ENCODE peak calls at places on chromosomes 16 and 17, in six cellular contexts. I is stimulated activated CD4-positive, alpha-beta T cell treated with anti-CD3 and anti-CD28 coated beads, Interleukin-1b, Interleukin-23, amount 100 ng/mL, for 48 hours; B is epithelial cell of proximal tubule; A is fibroblast of the conjunctiva; W is EH; X is GM18507. O is an unnamed sample.

GRCh38 chr16:3881499-3881995 is 1.0 kb upstream of the CREBBP start:
- DNase-seq in A (no peak), W (no peak), I (peak; percentile 19), B (no peak), X (no peak), O (no peak)

GRCh38 chr16:35639233-35640205 is 2180.1 kb downstream of the TP53TG3F start:
- DNase-seq in W (no peak), B (no peak), X (no peak), A (no peak), I (no peak), O (no peak)

GRCh38 chr16:50702725-50703124 is 9.3 kb downstream of the NOD2 start:
- DNase-seq in A (no peak), B (no peak), I (no peak), W (no peak), X (no peak), O (no peak)

GRCh38 chr17:73356561-73357170 is 44.9 kb upstream of the CDC42EP4 start:
- DNase-seq in X (no peak), B (no peak), A (no peak), W (no peak), I (no peak), O (no peak)

GRCh38 chr17:42774066-42774750 is 959 bp downstream of the VPS25 start:
- DNase-seq in I (no peak), A (no peak), B (no peak), X (no peak), W (peak; percentile 77), O (no peak)

GRCh38 chr17:53101706-53102105 is 721.0 kb upstream of the KIF2B start:
- DNase-seq in I (no peak), X (no peak), W (no peak), A (no peak), B (no peak), O (no peak)

GRCh38 chr17:61562287-61562686 is 28.7 kb downstream of the NACA2 start:
- DNase-seq in B (no peak), A (no peak), X (no peak), W (no peak), I (no peak), O (no peak)

GRCh38 chr16:57652695-57653471 is 15.2 kb upstream of the ADGRG3 start:
- DNase-seq in A (no peak), I (no peak), B (no peak), X (no peak), W (no peak), O (no peak)

GRCh38 chr17:80070375-80071115 is 30.8 kb upstream of the GAA start:
- DNase-seq in A (no peak), B (no peak), I (no peak), X (no peak), W (no peak), O (no peak)

GRCh38 chr17:21214777-21215541 is 998 bp upstream of the TMEM11 start:
- DNase-seq in I (no peak), W (peak; percentile 50), A (no peak), X (no peak), B (no peak), O (no peak)

GRCh38 chr16:88533381-88533831 is 36.8 kb upstream of the ZC3H18 start:
- DNase-seq in A (no peak), I (no peak), X (no peak), W (peak; percentile 56), B (no peak), O (no peak)

GRCh38 chr16:59988591-59988990 is 1254.5 kb upstream of the GOT2 start:
- DNase-seq in X (no peak), W (no peak), I (no peak), B (no peak), A (no peak), O (no peak)

GRCh38 chr16:48383877-48384304 is 1.3 kb downstream of the SIAH1 start:
- DNase-seq in A (no peak), I (no peak), X (no peak), W (no peak), B (no peak), O (no peak)

GRCh38 chr17:3512512-3513171 is 36.8 kb downstream of the ASPA start:
- DNase-seq in A (peak; percentile 55), W (peak; percentile 72), I (no peak), X (no peak), B (no peak), O (no peak)

GRCh38 chr16:3458278-3458851 is 14.9 kb downstream of the NAA60 start:
- DNase-seq in X (no peak), I (peak; percentile 6), W (peak; percentile 75), B (no peak), A (no peak), O (no peak)

GRCh38 chr16:86387461-86388440 is 122.6 kb upstream of the FOXF1 start:
- DNase-seq in A (peak; percentile 62), X (no peak), B (no peak), W (peak; percentile 99), I (peak; percentile 15), O (peak; percentile 97)

GRCh38 chr16:65667013-65667578 is 545.2 kb upstream of the CDH11 start:
- DNase-seq in W (peak; percentile 58), B (no peak), I (no peak), X (no peak), A (no peak), O (peak; percentile 49)

GRCh38 chr16:26673011-26673410 is 393.7 kb upstream of the C16orf82 start:
- DNase-seq in B (no peak), X (no peak), W (no peak), I (no peak), A (no peak), O (no peak)

GRCh38 chr17:65433592-65433991 is 127.9 kb downstream of the AXIN2 start:
- DNase-seq in W (no peak), I (no peak), A (no peak), X (no peak), B (no peak), O (no peak)

GRCh38 chr16:22900863-22901262 is 86.9 kb downstream of the HS3ST2 start:
- DNase-seq in A (no peak), B (no peak), W (no peak), I (no peak), X (no peak), O (no peak)

GRCh38 chr16:49620158-49620867 is 235.6 kb downstream of the ZNF423 start:
- DNase-seq in X (no peak), B (no peak), I (no peak), A (no peak), W (peak; percentile 92), O (peak; percentile 76)